ENCODE peak calls at places on chromosomes 2 and 18, in eight cellular contexts. V is transverse colon, L is H54, O is A549, E is ovary, T is Peyer's patch, U is prostate gland, G is HCT116. I is an unnamed sample.

GRCh38 chr2:25331686-25332365 is 9.9 kb downstream of the DNMT3A start:
- DNase-seq in T (no peak), U (no peak), E (no peak), L (no peak), O (no peak), V (no peak), G (no peak), I (no peak)

GRCh38 chr18:2302628-2303516 is 268.4 kb downstream of the METTL4 start:
- DNase-seq in U (no peak), G (peak; percentile 68), E (no peak), T (no peak), V (no peak), L (peak; percentile 40), O (peak; percentile 56), I (no peak)

GRCh38 chr18:73920033-73920432 is 227.6 kb downstream of the FBXO15 start:
- DNase-seq in U (no peak), V (no peak), L (no peak), G (no peak), E (no peak), T (no peak), O (no peak), I (no peak)

GRCh38 chr2:182548031-182548950 is 121.5 kb upstream of the PDE1A start:
- DNase-seq in L (no peak), O (no peak), T (no peak), U (no peak), G (no peak), V (no peak), E (no peak), I (no peak)

GRCh38 chr18:48548404-48548771 is 9.6 kb downstream of the CTIF start:
- DNase-seq in G (no peak), E (no peak), T (no peak), L (no peak), U (no peak), O (no peak), V (no peak), I (peak; percentile 80)

GRCh38 chr2:236675051-236675450 is 105.4 kb downstream of the ACKR3 start:
- DNase-seq in T (no peak), O (no peak), V (no peak), G (no peak), L (no peak), E (no peak), U (no peak), I (no peak)

GRCh38 chr18:36629836-36630235 is 199.0 kb downstream of the TPGS2 start:
- DNase-seq in E (no peak), V (no peak), L (no peak), G (no peak), O (no peak), T (no peak), U (no peak), I (no peak)

GRCh38 chr2:69386376-69386775 is 651 bp downstream of the GFPT1 start:
- DNase-seq in U (no peak), G (no peak), V (no peak), O (no peak), L (no peak), E (no peak), T (no peak), I (no peak)

GRCh38 chr2:54595999-54596903 is 127.2 kb upstream of the EML6 start:
- DNase-seq in T (no peak), L (no peak), U (no peak), E (no peak), O (no peak), V (no peak), G (no peak), I (peak; percentile 93)

DNA sequence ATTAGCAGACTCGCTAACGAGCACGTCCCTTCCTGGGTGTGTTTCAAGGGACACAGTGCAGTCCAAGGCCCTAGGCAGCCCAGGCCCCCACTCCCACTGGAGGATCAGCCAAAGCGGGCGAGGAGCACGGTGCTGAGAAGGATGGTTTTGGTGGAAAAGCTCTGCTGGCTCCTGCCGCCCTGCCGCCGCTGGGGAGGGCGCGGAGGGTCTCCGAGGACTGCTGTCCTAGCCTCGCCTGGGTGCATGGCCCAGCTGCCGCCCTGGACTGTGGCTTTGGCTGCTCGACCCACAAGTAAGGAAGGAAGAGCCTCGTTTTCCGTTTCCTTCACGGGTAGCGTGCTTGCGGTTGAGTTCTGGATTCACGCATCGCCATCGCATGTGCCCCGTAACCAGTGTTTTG is 79.9 kb downstream of the MTCL1 start:
- DNase-seq in E (no peak), V (no peak), G (no peak), T (no peak), U (no peak), L (no peak), O (no peak), I (no peak)
- TF ChIP-seq POLR2A in E (no peak), V (no peak), G (no peak), T (no peak), U (no peak), L (no peak), O (no peak), I (no peak)

DNA sequence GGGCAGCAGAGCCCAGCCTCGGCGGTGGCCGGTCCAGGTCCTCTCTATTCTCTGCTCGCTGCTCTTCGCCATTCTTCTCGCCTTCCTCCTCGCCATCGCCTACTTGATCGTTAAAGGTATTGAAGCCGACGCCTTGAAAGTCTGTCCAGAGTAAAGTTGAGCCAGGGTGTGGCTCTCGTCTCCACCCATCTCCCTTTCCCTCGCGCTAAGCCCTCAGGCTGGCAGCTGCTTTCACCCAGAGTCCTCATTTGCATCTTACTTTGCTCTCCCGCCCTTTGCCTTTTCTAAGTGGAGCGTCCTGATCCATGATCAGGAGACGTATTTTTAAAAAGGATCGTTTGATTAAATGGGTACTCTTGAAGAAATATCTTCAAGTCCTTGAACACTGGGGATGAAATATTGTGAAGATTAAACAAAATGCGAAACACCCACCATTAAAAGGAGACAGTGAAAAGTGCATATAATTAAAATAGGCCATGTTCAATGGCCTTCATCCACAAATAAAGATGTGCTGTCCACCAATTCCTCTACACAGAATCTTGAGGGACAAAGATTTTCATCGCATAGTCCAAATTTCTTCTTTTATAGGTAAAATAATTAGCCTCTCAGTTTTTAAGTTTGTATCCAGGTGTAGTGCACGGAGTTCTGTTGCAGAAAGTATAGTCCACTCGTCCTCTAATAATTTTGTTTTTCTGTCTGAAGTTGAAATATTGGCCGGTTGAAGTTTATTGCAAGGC is 657 bp downstream of the ARL6IP6 start:
- DNase-seq in O (peak; percentile 25), T (no peak), G (peak; percentile 59), E (no peak), U (peak; percentile 38), L (peak; percentile 23), V (peak; percentile 81), I (peak; percentile 65)
- TF ChIP-seq POLR2A in O (no peak), T (no peak), G (no peak), E (no peak), U (no peak), L (no peak), V (no peak), I (no peak)

DNA sequence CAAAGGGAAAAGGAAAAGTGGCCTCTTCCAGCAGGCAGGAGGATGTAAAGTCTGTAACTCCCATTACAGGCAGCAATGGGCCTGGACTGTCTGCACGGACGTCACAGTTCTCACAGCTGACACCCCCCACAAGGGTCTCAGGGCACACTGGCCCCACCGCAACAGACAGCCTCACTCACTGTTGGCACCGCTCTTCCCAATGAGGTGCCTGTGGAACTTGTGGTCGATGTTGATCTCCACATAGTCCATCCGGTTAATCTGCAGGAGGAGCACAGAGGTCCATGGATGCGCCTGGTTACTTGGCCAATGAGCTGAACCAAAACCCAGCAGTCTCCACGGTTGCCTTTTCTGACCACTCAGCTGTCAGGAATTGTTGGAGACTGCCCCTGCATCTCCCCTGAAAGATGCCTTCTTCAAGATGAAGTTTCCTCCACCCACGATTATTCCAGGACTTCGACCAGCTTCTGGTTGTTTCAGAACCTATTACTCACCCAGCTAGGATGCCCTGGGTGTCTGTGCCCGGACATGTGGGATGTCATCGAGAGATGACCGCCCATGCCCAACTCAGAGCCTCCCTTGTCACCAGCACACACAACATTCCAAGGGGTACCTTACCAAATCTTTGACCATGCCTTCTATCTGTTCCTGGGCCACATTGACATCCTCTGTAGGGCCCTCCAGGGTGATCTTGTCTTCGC is 62.5 kb downstream of the HDLBP start:
- DNase-seq in L (no peak), T (no peak), O (no peak), U (no peak), E (no peak), G (no peak), V (no peak), I (peak; percentile 43)
- TF ChIP-seq POLR2A in L (no peak), T (no peak), O (no peak), U (no peak), E (no peak), G (no peak), V (no peak), I (no peak)

DNA sequence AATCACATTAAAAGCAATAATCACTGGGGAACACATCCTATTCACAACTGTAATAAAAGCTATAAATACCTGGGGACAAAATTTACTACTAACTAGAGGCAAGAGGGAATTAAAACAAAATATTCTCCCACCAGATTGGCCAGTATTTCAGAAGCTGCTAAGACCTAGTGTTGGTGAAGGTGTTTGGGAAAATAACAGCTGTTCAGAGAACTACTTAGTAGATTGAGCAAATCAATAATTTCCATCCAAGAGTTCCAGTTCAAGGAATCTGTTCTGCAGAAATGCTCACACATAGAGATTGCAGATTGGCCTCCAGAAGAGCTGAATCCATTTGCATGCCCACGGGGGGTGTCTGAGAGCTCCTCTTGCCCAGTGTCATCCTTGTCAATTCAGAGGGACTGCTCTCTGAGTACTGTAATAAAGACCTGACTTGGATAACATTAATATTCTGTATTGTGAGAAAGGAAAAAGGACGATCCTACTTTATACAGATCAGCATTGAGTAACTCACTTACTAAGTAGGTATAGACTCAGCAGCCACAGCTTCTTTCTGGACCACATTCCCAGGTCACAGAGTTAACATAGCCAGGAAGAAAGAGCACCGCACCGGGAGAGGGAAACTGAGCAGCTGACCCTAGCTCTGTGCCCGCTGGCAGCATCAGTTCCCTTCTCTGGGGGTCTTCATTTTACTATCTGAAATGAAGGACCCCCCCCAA is 5.6 kb downstream of the TUBB6 start:
- DNase-seq in U (no peak), O (no peak), L (no peak), V (no peak), G (no peak), T (no peak), E (no peak), I (peak; percentile 62)
- TF ChIP-seq POLR2A in U (no peak), O (no peak), L (no peak), V (no peak), G (no peak), T (no peak), E (no peak), I (no peak)

I was measured in sigmoid colon.